ENCODE peak calls at places on chromosome 4, in eight cellular contexts. I is adrenal gland, E is A549, D is fibroblast of pulmonary artery, O is psoas muscle, V is foreskin fibroblast, S is upper lobe of right lung, P is MM.1S. Y is an unnamed sample.

GRCh38 chr4:55912249-55912648 is 36.5 kb upstream of the CEP135 start:
- DNase-seq in P (no peak), O (no peak), S (no peak), E (no peak), D (no peak), V (no peak), I (no peak), Y (no peak)

GRCh38 chr4:154044118-154044517 is 255.2 kb upstream of the SFRP2 start:
- DNase-seq in S (no peak), P (no peak), E (no peak), V (peak; percentile 86), I (no peak), D (no peak), O (no peak), Y (no peak)

GRCh38 chr4:106864231-106864630 is 171.9 kb downstream of the DKK2 start:
- DNase-seq in S (no peak), O (no peak), D (peak; percentile 37), I (no peak), E (no peak), V (peak; percentile 82), P (no peak), Y (no peak)

GRCh38 chr4:126221262-126221661 is 906.5 kb downstream of the FAT4 start:
- DNase-seq in D (no peak), O (no peak), P (no peak), S (no peak), I (no peak), V (no peak), E (no peak), Y (no peak)

GRCh38 chr4:13527192-13527982 is 16.9 kb downstream of the NKX3-2 start:
- DNase-seq in V (peak; percentile 5), D (no peak), P (no peak), S (no peak), E (no peak), I (no peak), O (no peak), Y (no peak)

GRCh38 chr4:70688795-70689231 is 481 bp downstream of the UTP3 start:
- DNase-seq in D (peak; percentile 20), P (no peak), I (no peak), E (no peak), S (no peak), V (peak; percentile 37), O (no peak), Y (no peak)

GRCh38 chr4:173448103-173448502 is 49.2 kb upstream of the SCRG1 start:
- DNase-seq in O (no peak), P (no peak), S (no peak), V (peak; percentile 89), I (peak; percentile 59), D (peak; percentile 33), E (no peak), Y (no peak)

GRCh38 chr4:8261851-8262535 is 7.6 kb upstream of the HTRA3 start:
- DNase-seq in D (no peak), E (no peak), V (no peak), S (no peak), P (no peak), O (no peak), I (no peak), Y (no peak)

GRCh38 chr4:83974111-83974789 is 438.3 kb downstream of the GPAT3 start:
- DNase-seq in E (no peak), O (no peak), I (no peak), S (no peak), P (no peak), D (peak; percentile 1), V (peak; percentile 15), Y (no peak)

GRCh38 chr4:136687118-136687517 is 845.2 kb downstream of the PCDH18 start:
- DNase-seq in E (peak; percentile 1), D (no peak), V (no peak), O (no peak), S (no peak), I (no peak), P (no peak), Y (no peak)
- TF ChIP-seq CTCF in E (no peak), D (peak; percentile 21), V (no peak), O (no peak), S (no peak), I (no peak), P (no peak), Y (no peak)

DNA sequence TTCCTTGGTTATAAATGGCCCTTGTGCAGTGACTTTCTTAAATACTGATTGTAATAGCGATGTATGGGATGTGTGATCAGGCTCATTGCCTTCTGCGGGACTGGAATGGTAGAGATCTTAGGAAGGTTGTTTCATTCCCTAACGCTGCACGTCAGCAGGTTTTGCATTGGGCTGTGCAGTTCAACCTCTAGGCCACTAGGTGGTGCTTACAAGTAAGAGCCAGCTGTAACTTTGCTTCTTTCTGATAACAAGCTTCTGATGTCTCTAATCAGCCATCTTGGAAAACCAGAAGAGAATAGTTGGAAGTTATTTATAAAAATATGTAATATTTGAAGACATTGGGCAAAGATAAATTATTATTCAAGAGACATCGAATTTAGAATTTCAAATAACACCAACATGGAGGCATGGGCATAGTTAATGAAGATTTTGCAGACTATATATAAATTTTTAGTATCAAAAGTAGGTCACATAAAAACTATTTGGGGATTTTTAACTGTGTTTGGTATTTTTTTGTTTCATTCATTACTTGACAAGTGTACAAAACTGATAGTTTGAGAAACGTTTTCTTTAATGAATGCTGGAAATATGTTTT is 339.7 kb upstream of the PCDH7 start:
- DNase-seq in I (peak; percentile 50), P (peak; percentile 80), E (peak; percentile 68), V (peak; percentile 43), D (peak; percentile 87), S (no peak), O (no peak), Y (no peak)
- TF ChIP-seq CTCF in I (peak; percentile 49), P (peak; percentile 96), E (peak; percentile 21), V (peak; percentile 70), D (peak; percentile 100), S (peak; percentile 71), O (peak; percentile 23), Y (peak; percentile 77)

GRCh38 chr4:74056858-74057562 is 18.5 kb upstream of the CXCL3 start:
- DNase-seq in E (peak; percentile 71), O (no peak), P (no peak), V (peak; percentile 85), D (peak; percentile 87), I (no peak), S (no peak), Y (no peak)

GRCh38 chr4:74058048-74058651 is 19.7 kb upstream of the CXCL3 start:
- DNase-seq in E (no peak), D (no peak), P (no peak), S (no peak), I (no peak), V (no peak), O (no peak), Y (no peak)

GRCh38 chr4:74057588-74057987 is 19.1 kb upstream of the CXCL3 start:
- DNase-seq in D (no peak), P (no peak), V (no peak), I (no peak), S (no peak), O (no peak), E (no peak), Y (no peak)

GRCh38 chr4:74061430-74061829 is 22.9 kb upstream of the CXCL3 start:
- DNase-seq in E (no peak), D (no peak), O (no peak), P (no peak), S (no peak), I (no peak), V (no peak), Y (no peak)

GRCh38 chr4:74059161-74059829 is 20.8 kb upstream of the CXCL3 start:
- DNase-seq in V (no peak), E (no peak), I (no peak), D (no peak), S (no peak), O (no peak), P (no peak), Y (no peak)
- TF ChIP-seq CTCF in V (no peak), E (no peak), I (no peak), D (no peak), S (no peak), O (no peak), P (no peak), Y (no peak)

GRCh38 chr4:46389301-46389761 is 597 bp downstream of the GABRA2 start:
- DNase-seq in P (no peak), S (no peak), V (no peak), D (peak; percentile 16), O (no peak), E (no peak), I (no peak), Y (no peak)

GRCh38 chr4:46387956-46388355 is 2.0 kb downstream of the GABRA2 start:
- DNase-seq in V (no peak), E (no peak), I (no peak), D (no peak), P (no peak), S (no peak), O (no peak), Y (no peak)

GRCh38 chr4:46385235-46385634 is 4.7 kb downstream of the GABRA2 start:
- DNase-seq in S (no peak), E (no peak), D (no peak), I (no peak), V (no peak), P (no peak), O (no peak), Y (no peak)

GRCh38 chr4:46388860-46389259 is 1.1 kb downstream of the GABRA2 start:
- DNase-seq in S (no peak), V (no peak), D (no peak), I (no peak), E (no peak), P (no peak), O (no peak), Y (no peak)

GRCh38 chr4:46386570-46386969 is 3.4 kb downstream of the GABRA2 start:
- DNase-seq in D (peak; percentile 18), V (no peak), S (no peak), O (no peak), I (no peak), P (no peak), E (no peak), Y (no peak)
- TF ChIP-seq CTCF in D (peak; percentile 5), V (no peak), S (no peak), O (no peak), I (no peak), P (no peak), E (no peak), Y (no peak)

DNA sequence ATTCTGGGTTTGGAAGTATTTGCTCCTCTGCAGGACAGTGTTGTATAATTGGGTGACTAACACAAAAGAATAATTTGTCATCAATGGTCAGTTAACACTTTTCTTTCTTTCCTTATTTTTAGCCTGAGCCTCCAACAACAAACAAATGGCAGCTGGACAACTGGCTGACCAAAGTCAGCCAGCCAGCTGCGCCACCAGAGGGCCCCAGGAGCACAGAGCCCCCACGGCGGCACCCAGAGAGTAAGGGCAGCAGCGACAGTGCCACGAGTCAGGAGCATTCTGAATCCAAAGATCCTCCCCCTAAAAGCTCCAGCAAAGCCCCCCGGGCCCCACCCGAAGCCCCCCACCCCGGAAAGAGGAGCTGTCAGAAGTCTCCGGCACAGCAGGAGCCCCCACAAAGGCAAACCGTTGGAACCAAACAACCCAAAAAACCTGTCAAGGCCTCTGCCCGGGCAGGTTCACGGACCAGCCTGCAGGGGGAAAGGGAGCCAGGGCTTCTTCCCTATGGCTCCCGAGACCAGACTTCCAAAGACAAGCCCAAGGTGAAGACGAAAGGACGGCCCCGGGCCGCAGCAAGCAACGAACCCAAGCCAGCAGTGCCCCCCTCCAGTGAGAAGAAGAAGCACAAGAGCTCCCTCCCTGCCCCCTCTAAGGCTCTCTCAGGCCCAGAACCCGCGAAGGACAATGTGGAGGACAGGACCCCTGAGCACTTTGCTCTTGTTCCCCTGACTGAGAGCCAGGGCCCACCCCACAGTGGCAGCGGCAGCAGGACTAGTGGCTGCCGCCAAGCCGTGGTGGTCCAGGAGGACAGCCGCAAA is 106.0 kb downstream of the KLHL8 start:
- DNase-seq in I (no peak), S (no peak), O (no peak), D (no peak), V (no peak), P (no peak), E (no peak), Y (no peak)
- TF ChIP-seq CTCF in I (no peak), S (no peak), O (peak; percentile 32), D (no peak), V (no peak), P (no peak), E (peak; percentile 9), Y (no peak)

Y was measured in CD14-positive monocyte.